ENCODE peak calls at places on chromosomes 7 and 10, in seven cellular contexts. U is stomach; V is CD4-positive, alpha-beta T cell; C is stimulated activated CD4-positive, alpha-beta T cell treated with anti-CD3 and anti-CD28 coated beads, Interleukin-4, amount 100 ng/mL, for 1 hour; N is WTC11; R is lung microvascular endothelial cell; H is activated CD4-positive, alpha-beta T cell treated with anti-CD3 and anti-CD28 coated beads, Interleukin-2, amount 50 U/mL, for 24 hours. Q is an unnamed sample.

GRCh38 chr10:32929634-32930033 is 28.4 kb downstream of the ITGB1 start:
- DNase-seq in V (no peak), R (no peak), N (no peak), U (no peak), H (no peak), C (no peak), Q (peak)

GRCh38 chr7:150406565-150407421 is 27.7 kb downstream of the ZNF775 start:
- DNase-seq in U (no peak), R (peak), V (no peak), H (peak), C (peak), N (no peak), Q (no peak)

GRCh38 chr10:73095479-73096021 is 1.1 kb downstream of the P4HA1 start:
- DNase-seq in C (peak), N (peak), R (peak), V (no peak), H (no peak), U (peak), Q (peak)

GRCh38 chr7:98555403-98555802 is 61.7 kb upstream of the NPTX2 start:
- DNase-seq in V (no peak), U (no peak), H (no peak), N (no peak), C (no peak), R (no peak), Q (peak)

GRCh38 chr7:127706766-127707165 is 54.8 kb downstream of the SND1 start:
- DNase-seq in H (no peak), U (no peak), R (no peak), N (no peak), V (no peak), C (no peak), Q (no peak)

GRCh38 chr7:15461576-15461975 is 100.2 kb downstream of the AGMO start:
- DNase-seq in C (no peak), R (peak), V (no peak), N (no peak), H (no peak), U (no peak), Q (peak)

GRCh38 chr7:158740657-158741293 is 36.2 kb upstream of the NCAPG2 start:
- DNase-seq in V (no peak), U (no peak), H (no peak), C (no peak), N (no peak), R (peak), Q (no peak)

GRCh38 chr10:113947138-113948011 is 92.9 kb downstream of the NHLRC2 start:
- DNase-seq in U (peak), C (no peak), N (no peak), V (no peak), H (no peak), R (no peak), Q (no peak)

GRCh38 chr10:62033108-62033507 is 131.6 kb downstream of the ARID5B start:
- DNase-seq in V (no peak), U (no peak), H (no peak), C (no peak), N (no peak), R (no peak), Q (no peak)

GRCh38 chr10:62166331-62167154 is 102.1 kb downstream of the RTKN2 start:
- DNase-seq in N (no peak), R (no peak), C (no peak), H (no peak), V (no peak), U (peak), Q (no peak)

GRCh38 chr10:35640951-35641429 is 1.1 kb downstream of the FZD8 start:
- DNase-seq in U (peak), N (peak), C (peak), H (no peak), R (peak), V (peak), Q (peak)

GRCh38 chr10:84531396-84531795 is 203.0 kb downstream of the CCSER2 start:
- DNase-seq in N (no peak), U (no peak), H (no peak), C (no peak), R (peak), V (no peak), Q (no peak)

GRCh38 chr10:81002382-81002781 is 464.7 kb downstream of the SH2D4B start:
- DNase-seq in U (no peak), H (no peak), C (no peak), N (no peak), V (no peak), R (no peak), Q (no peak)

GRCh38 chr7:132333301-132333700 is 243.0 kb downstream of the PLXNA4 start:
- DNase-seq in U (no peak), C (no peak), H (no peak), N (no peak), R (no peak), V (no peak), Q (no peak)